ENCODE peak calls at places on chromosome 12, in eight cellular contexts. V, K, Y, N, R, F, W and T are unnamed samples.

GRCh38 chr12:115394498-115395220 is 710.7 kb upstream of the TBX3 start:
- DNase-seq in K (no peak), Y (no peak), W (no peak), N (no peak), V (no peak), R (no peak), F (no peak), T (no peak)

GRCh38 chr12:94204647-94205247 is 56.4 kb downstream of the PLXNC1 start:
- DNase-seq in Y (no peak), V (no peak), F (no peak), R (no peak), N (no peak), K (no peak), W (no peak), T (no peak)

GRCh38 chr12:3333583-3333982 is 157.4 kb upstream of the PRMT8 start:
- DNase-seq in V (peak), N (no peak), F (peak), W (no peak), Y (peak), K (no peak), R (no peak), T (peak)

GRCh38 chr12:30896461-30896860 is 30.1 kb upstream of the TSPAN11 start:
- DNase-seq in F (no peak), R (no peak), Y (no peak), V (no peak), N (no peak), W (no peak), K (no peak), T (peak)

GRCh38 chr12:11797317-11797913 is 147.9 kb downstream of the ETV6 start:
- DNase-seq in R (no peak), N (no peak), V (no peak), Y (no peak), W (no peak), F (no peak), K (no peak), T (peak)

GRCh38 chr12:68175566-68176033 is 16.1 kb upstream of the IFNG start:
- DNase-seq in W (no peak), Y (no peak), V (no peak), N (peak), F (no peak), R (no peak), K (no peak), T (peak)

GRCh38 chr12:2413999-2414792 is 361.4 kb downstream of the CACNA1C start:
- DNase-seq in Y (no peak), R (no peak), F (no peak), V (no peak), W (no peak), N (no peak), K (no peak), T (no peak)

GRCh38 chr12:53733051-53733812 is 6.0 kb upstream of the CALCOCO1 start:
- DNase-seq in R (no peak), V (no peak), N (no peak), W (no peak), K (no peak), Y (no peak), F (no peak), T (peak)

GRCh38 chr12:95544756-95545155 is 6.5 kb downstream of the USP44 start:
- DNase-seq in Y (no peak), K (no peak), V (no peak), N (no peak), R (no peak), F (no peak), W (no peak), T (no peak)

GRCh38 chr12:27493260-27493935 is 30.6 kb upstream of the PPFIBP1 start:
- DNase-seq in V (no peak), F (no peak), K (no peak), Y (peak), W (no peak), R (no peak), N (no peak), T (peak)

GRCh38 chr12:110791589-110791988 is 48.9 kb upstream of the PPP1CC start:
- DNase-seq in Y (no peak), W (no peak), N (no peak), K (no peak), F (no peak), V (no peak), R (no peak), T (no peak)

GRCh38 chr12:111410229-111411186 is 4.8 kb downstream of the SH2B3 start:
- DNase-seq in R (no peak), K (no peak), N (no peak), Y (no peak), F (no peak), W (no peak), V (no peak), T (no peak)

GRCh38 chr12:51118706-51119105 is 35.3 kb upstream of the CSRNP2 start:
- DNase-seq in K (no peak), W (no peak), F (no peak), R (no peak), N (no peak), V (no peak), Y (no peak), T (peak)